ENCODE peak calls at places on chromosome 7, in four cellular contexts. O, A, T and Z are unnamed samples.

GRCh38 chr7:155994253-155994811 is 182.1 kb upstream of the SHH start:
- DNase-seq in O (no peak), A (no peak), T (no peak), Z (no peak)

GRCh38 chr7:25669954-25670841 is 441.9 kb upstream of the NPVF start:
- DNase-seq in O (no peak), A (no peak), T (no peak), Z (no peak)

GRCh38 chr7:156969972-156970420 is 20.5 kb downstream of the NOM1 start:
- DNase-seq in O (no peak), A (no peak), T (no peak), Z (peak; percentile 88)

GRCh38 chr7:94280836-94281235 is 113.9 kb upstream of the COL1A2 start:
- DNase-seq in O (no peak), A (no peak), T (no peak), Z (no peak)

GRCh38 chr7:40757097-40757496 is 622.3 kb downstream of the SUGCT start:
- DNase-seq in O (no peak), A (no peak), T (no peak), Z (no peak)

GRCh38 chr7:27587429-27587828 is 75.3 kb downstream of the HIBADH start:
- DNase-seq in O (no peak), A (no peak), T (no peak), Z (no peak)

GRCh38 chr7:1811850-1812692 is 142.0 kb downstream of the ELFN1 start:
- DNase-seq in O (peak; percentile 63), A (peak; percentile 40), T (peak; percentile 67), Z (peak; percentile 40)

GRCh38 chr7:1787681-1788235 is 117.7 kb downstream of the ELFN1 start:
- DNase-seq in O (no peak), A (peak; percentile 32), T (no peak), Z (no peak)

GRCh38 chr7:44062180-44062902 is 3.0 kb downstream of the PGAM2 start:
- DNase-seq in O (no peak), A (peak; percentile 81), T (no peak), Z (no peak)

GRCh38 chr7:19397917-19398316 is 252.7 kb upstream of the FERD3L start:
- DNase-seq in O (no peak), A (no peak), T (no peak), Z (no peak)

GRCh38 chr7:132750530-132751281 is 174.4 kb upstream of the PLXNA4 start:
- DNase-seq in O (no peak), A (no peak), T (no peak), Z (no peak)

GRCh38 chr7:54967384-54967783 is 51.4 kb upstream of the EGFR start:
- DNase-seq in O (no peak), A (no peak), T (peak; percentile 69), Z (peak; percentile 100)

GRCh38 chr7:30988346-30989005 is 24.7 kb downstream of the GHRHR start:
- DNase-seq in O (no peak), A (peak; percentile 94), T (no peak), Z (no peak)

GRCh38 chr7:18541189-18541870 is 45.8 kb downstream of the HDAC9 start:
- DNase-seq in O (no peak), A (peak; percentile 84), T (no peak), Z (no peak)

GRCh38 chr7:32164341-32164996 is 94.3 kb upstream of the PDE1C start:
- DNase-seq in O (peak; percentile 57), A (no peak), T (peak; percentile 53), Z (peak; percentile 61)

GRCh38 chr7:98051118-98051744 is 55.4 kb upstream of the LMTK2 start:
- DNase-seq in O (peak; percentile 9), A (no peak), T (no peak), Z (no peak)

GRCh38 chr7:90413185-90413528 is 9.9 kb downstream of the CLDN12 start:
- DNase-seq in O (no peak), A (no peak), T (no peak), Z (no peak)

GRCh38 chr7:104979167-104979841 is 34.7 kb upstream of the KMT2E start:
- DNase-seq in O (peak; percentile 21), A (no peak), T (no peak), Z (no peak)

GRCh38 chr7:135719688-135720087 is 8.3 kb downstream of the SLC13A4 start:
- DNase-seq in O (no peak), A (no peak), T (no peak), Z (no peak)

GRCh38 chr7:25359471-25360059 is 131.3 kb upstream of the NPVF start:
- DNase-seq in O (no peak), A (no peak), T (no peak), Z (no peak)

GRCh38 chr7:155593455-155594162 is 47.2 kb upstream of the CNPY1 start:
- DNase-seq in O (no peak), A (peak; percentile 63), T (no peak), Z (no peak)

GRCh38 chr7:150428671-150429451 is 21.6 kb upstream of the GIMAP8 start:
- DNase-seq in O (no peak), A (no peak), T (peak; percentile 69), Z (no peak)

GRCh38 chr7:24713850-24714675 is 43.2 kb downstream of the GSDME start:
- DNase-seq in O (no peak), A (no peak), T (no peak), Z (no peak)

GRCh38 chr7:128934361-128935352 is 3.1 kb upstream of the IRF5 start:
- DNase-seq in O (no peak), A (no peak), T (no peak), Z (no peak)

GRCh38 chr7:34675749-34676374 is 17.8 kb downstream of the NPSR1 start:
- DNase-seq in O (peak; percentile 43), A (no peak), T (peak; percentile 48), Z (no peak)

GRCh38 chr7:44921607-44922350 is 36.4 kb upstream of the PURB start:
- DNase-seq in O (peak; percentile 74), A (peak; percentile 95), T (peak; percentile 47), Z (no peak)

GRCh38 chr7:18313970-18314369 is 181.6 kb upstream of the HDAC9 start:
- DNase-seq in O (peak; percentile 35), A (no peak), T (no peak), Z (peak; percentile 11)

GRCh38 chr7:50795253-50795652 is 12.6 kb upstream of the GRB10 start:
- DNase-seq in O (no peak), A (no peak), T (no peak), Z (no peak)

GRCh38 chr7:46282155-46282554 is 361.1 kb upstream of the IGFBP3 start:
- DNase-seq in O (no peak), A (no peak), T (no peak), Z (no peak)

GRCh38 chr7:28068811-28069216 is 111.8 kb downstream of the JAZF1 start:
- DNase-seq in O (no peak), A (no peak), T (peak; percentile 24), Z (no peak)

GRCh38 chr7:131035088-131035770 is 292.4 kb upstream of the MKLN1 start:
- DNase-seq in O (no peak), A (no peak), T (no peak), Z (no peak)

GRCh38 chr7:41529831-41530230 is 173.1 kb downstream of the INHBA start:
- DNase-seq in O (no peak), A (no peak), T (no peak), Z (peak; percentile 53)

GRCh38 chr7:6261699-6262098 is 10.7 kb downstream of the CYTH3 start:
- DNase-seq in O (no peak), A (no peak), T (no peak), Z (no peak)

GRCh38 chr7:122715183-122715582 is 12.5 kb upstream of the RNF148 start:
- DNase-seq in O (no peak), A (no peak), T (no peak), Z (no peak)

DNA sequence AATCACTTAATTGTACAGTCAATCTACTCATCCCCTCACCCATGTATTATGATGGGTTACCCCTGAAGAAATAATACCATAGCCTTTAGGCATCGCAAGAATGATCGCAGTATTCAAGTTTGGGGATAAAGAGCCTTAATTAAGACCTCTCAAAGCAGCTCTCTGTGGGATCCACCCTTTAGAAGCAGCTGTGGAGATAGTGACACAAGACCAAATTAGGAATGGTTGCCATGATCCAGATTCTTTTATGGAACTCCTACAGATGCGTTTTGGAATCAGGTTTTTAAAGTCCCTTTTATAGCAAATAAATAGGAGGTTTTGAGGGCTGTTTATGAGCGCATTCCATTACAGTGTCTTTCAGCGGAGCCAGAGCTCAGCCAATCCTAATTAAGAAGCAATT is 12.2 kb downstream of the TES start:
- DNase-seq in O (no peak), A (no peak), T (no peak), Z (no peak)
- H3K4me1 ChIP-seq in O (no peaks in the 10 kb centered on the region), A (no peaks in the 10 kb centered on the region), T (peaks cover 63% of the 10 kb centered on the region), Z (peaks cover 46% of the 10 kb centered on the region)

DNA sequence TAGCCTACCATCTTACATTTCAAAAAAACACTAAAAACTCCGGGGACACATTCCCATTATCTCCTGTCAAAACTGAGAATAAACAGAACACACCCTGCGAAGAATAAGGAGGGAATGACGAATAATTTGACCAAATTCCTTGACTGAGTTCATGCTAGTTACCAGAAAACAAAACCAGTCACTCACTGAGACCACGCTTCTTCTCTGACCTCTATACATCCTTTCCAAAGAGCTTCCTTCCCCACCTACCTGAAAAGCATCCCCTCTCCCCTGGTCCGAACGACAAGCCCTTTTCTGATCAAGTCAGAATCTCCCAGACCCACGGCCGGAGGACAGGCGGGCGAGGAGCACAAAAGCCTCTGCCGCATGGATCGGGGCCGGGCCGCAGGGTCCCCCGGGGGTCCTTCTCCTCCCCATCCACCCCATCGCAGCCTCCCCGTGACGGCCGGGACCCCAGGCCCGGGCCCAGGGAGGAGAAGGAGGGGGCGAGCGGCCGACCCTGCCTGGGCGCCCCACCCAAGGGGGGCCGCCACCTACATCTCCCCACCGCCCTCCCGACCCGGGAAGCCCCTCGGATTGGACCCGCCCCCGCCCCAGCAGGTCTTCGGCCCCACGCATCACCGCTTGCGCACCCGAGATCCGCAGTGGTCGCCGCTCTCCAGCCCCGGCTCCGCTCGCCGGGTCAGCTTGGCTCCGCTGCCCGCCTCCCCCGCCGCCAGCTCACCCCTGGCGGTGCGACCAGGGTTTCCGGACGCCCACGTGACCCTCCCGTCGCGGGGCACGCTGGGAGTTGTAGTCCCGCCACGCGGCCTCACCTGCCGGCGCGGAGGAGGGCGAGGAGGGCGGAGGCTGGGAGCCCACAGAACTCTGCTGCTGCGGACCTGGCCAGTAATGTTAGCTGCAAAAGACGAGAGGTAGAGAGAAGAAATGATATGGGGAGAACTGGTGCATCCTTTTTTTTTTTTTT is at the start of gene SLC37A3:
- DNase-seq in O (peak; percentile 94), A (peak; percentile 95), T (peak; percentile 96), Z (no peak)
- TF ChIP-seq CTCF in O (no peak), A (no peak), T (no peak), Z (no peak)

DNA sequence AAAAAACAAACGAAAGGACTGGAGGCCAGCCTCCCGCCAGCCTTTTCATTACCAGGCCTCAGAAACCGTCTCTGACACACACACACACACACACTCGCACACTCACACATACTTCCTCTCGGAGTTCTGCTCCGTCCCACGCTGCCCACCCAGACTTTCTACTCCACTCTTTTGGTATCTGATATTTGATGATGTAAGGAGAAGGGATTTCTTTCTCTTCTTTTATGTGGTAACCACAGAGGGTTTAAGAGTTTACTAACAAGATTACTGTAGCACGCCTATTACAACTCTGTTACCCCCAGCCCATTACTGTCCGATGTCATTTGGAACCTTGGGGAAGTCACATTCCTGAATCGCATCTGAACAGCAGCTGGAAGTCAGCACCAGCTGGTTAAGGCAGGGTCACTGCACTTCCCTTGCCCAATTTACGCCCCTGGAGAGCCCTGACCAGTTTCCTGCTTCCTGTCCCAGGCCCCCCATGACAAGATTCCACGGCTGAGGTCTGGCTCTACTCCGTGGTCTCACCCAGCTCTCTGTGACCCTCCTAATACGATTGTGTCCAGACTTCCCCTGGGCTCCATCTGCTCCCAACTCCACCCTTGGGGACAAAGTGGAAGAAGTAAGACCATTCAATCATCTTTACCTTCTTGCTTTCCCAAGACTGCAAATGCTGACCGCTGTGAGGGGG is 1.1 kb downstream of the DENND2A start:
- DNase-seq in O (no peak), A (no peak), T (no peak), Z (no peak)
- H3K27ac ChIP-seq in O (no peak overlapping the region), A (peak overlapping the region; percentile 80), T (peak overlapping the region; percentile 69), Z (no peak overlapping the region)

GRCh38 chr7:116225860-116226259 is 15.5 kb downstream of the TES start:
- DNase-seq in O (no peak), A (no peak), T (no peak), Z (no peak)
- H3K4me1 ChIP-seq in O (no peaks in the 10 kb centered on the region), A (peaks cover 4% of the 10 kb centered on the region), T (peaks cover 72% of the 10 kb centered on the region), Z (peaks cover 53% of the 10 kb centered on the region)

GRCh38 chr7:84700563-84701370 is 486.1 kb downstream of the SEMA3D start:
- DNase-seq in O (no peak), A (no peak), T (no peak), Z (no peak)
- TF ChIP-seq CTCF in O (no peak), A (no peak), T (no peak), Z (no peak)